ENCODE peak calls at places on chromosomes 2 and 18, in ten cellular contexts. P, D, Z, Y, I, V, F, Q, N and X are unnamed samples.

GRCh38 chr18:5890606-5891360 is 4.5 kb downstream of the TMEM200C start:
- DNase-seq in I (no peak), F (no peak), N (peak), Q (no peak), V (no peak), P (peak), Y (no peak), D (no peak), Z (no peak), X (peak)

GRCh38 chr2:67797801-67798535 is 264.8 kb downstream of the C1D start:
- DNase-seq in Q (no peak), I (no peak), F (peak), V (peak), P (no peak), N (peak), Y (peak), D (peak), Z (no peak), X (peak)

GRCh38 chr2:238513346-238513745 is 86.6 kb downstream of the ASB1 start:
- DNase-seq in F (peak), D (peak), P (peak), Q (peak), N (peak), Z (peak), I (no peak), V (peak), Y (peak), X (peak)

GRCh38 chr18:58041633-58042032 is 2.4 kb upstream of the NEDD4L start:
- DNase-seq in Q (no peak), Y (peak), D (no peak), V (no peak), I (no peak), F (peak), P (no peak), N (no peak), Z (peak), X (no peak)

GRCh38 chr2:151560289-151560688 is 150.6 kb downstream of the RIF1 start:
- DNase-seq in Q (peak), N (no peak), Y (peak), D (peak), V (peak), I (no peak), P (peak), Z (no peak), F (peak), X (peak)

GRCh38 chr18:4106407-4107033 is 348.6 kb downstream of the DLGAP1 start:
- DNase-seq in I (no peak), F (peak), D (peak), Z (peak), Q (peak), Y (peak), P (peak), N (peak), V (peak), X (peak)

GRCh38 chr2:174673876-174674275 is 76.3 kb upstream of the WIPF1 start:
- DNase-seq in N (no peak), P (no peak), V (no peak), Y (no peak), F (peak), I (no peak), D (peak), Z (no peak), Q (no peak), X (no peak)

GRCh38 chr2:168180483-168180882 is 66.9 kb downstream of the STK39 start:
- DNase-seq in V (no peak), Z (no peak), Q (no peak), I (no peak), D (no peak), Y (no peak), N (no peak), F (no peak), P (no peak), X (no peak)

GRCh38 chr2:39033980-39034379 is 86.9 kb downstream of the SOS1 start:
- DNase-seq in F (peak), D (peak), I (no peak), V (no peak), Z (no peak), Q (no peak), N (no peak), P (no peak), Y (peak), X (peak)

GRCh38 chr18:901769-902168 is 2.9 kb upstream of the ADCYAP1 start:
- DNase-seq in Z (no peak), P (no peak), D (no peak), F (no peak), V (no peak), N (no peak), Q (no peak), Y (no peak), I (no peak), X (no peak)

GRCh38 chr18:904135-905090 is at the start of gene ADCYAP1:
- DNase-seq in Z (no peak), I (no peak), D (no peak), N (peak), P (peak), V (no peak), Q (no peak), F (peak), Y (no peak), X (peak)

GRCh38 chr18:905307-905947 is 756 bp downstream of the ADCYAP1 start:
- DNase-seq in F (no peak), N (peak), I (no peak), Y (no peak), Z (no peak), P (peak), Q (no peak), D (no peak), V (no peak), X (no peak)

GRCh38 chr18:903703-904102 is 968 bp upstream of the ADCYAP1 start:
- DNase-seq in V (peak), I (no peak), Q (peak), F (peak), N (peak), P (no peak), Z (peak), Y (peak), D (peak), X (peak)

GRCh38 chr18:902179-902718 is 2.4 kb upstream of the ADCYAP1 start:
- DNase-seq in P (no peak), Q (no peak), V (no peak), I (no peak), N (peak), D (no peak), Y (no peak), Z (peak), F (peak), X (no peak)
- TF ChIP-seq CTCF in P (no peak), Q (peak), V (peak), I (no peak), N (peak), D (no peak), Y (no peak), Z (no peak), F (peak), X (no peak)

DNA sequence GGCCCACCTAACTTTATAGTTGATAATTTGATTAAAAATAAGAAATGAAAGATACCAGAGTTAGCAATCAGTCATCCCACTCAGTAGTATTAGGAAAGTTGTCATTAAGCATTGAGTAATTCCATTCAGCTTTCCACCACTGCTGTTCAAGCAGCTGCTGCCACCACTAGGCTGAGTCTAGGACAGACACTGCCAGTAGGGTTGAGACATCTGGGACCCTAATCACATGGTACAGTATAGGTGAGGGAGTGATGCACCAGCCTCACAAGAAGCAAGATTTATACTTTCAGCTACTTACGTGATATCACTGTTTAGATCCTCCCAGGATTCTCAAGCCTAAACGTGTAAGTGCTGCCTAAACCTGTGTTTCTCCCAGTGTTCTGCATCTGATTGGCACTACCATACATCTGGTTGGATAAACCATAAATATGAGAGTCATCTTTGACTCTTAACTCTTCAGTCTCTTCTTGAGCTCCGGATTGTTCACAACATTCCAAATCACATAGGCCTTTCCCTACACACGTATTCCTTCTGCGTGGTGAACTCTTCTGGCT is 3.2 kb downstream of the UBXN4 start:
- DNase-seq in I (no peak), N (peak), Y (peak), P (peak), Q (no peak), V (peak), Z (peak), D (peak), F (no peak), X (peak)
- TF ChIP-seq CTCF in I (no peak), N (peak), Y (peak), P (peak), Q (peak), V (peak), Z (peak), D (no peak), F (no peak), X (peak)

DNA sequence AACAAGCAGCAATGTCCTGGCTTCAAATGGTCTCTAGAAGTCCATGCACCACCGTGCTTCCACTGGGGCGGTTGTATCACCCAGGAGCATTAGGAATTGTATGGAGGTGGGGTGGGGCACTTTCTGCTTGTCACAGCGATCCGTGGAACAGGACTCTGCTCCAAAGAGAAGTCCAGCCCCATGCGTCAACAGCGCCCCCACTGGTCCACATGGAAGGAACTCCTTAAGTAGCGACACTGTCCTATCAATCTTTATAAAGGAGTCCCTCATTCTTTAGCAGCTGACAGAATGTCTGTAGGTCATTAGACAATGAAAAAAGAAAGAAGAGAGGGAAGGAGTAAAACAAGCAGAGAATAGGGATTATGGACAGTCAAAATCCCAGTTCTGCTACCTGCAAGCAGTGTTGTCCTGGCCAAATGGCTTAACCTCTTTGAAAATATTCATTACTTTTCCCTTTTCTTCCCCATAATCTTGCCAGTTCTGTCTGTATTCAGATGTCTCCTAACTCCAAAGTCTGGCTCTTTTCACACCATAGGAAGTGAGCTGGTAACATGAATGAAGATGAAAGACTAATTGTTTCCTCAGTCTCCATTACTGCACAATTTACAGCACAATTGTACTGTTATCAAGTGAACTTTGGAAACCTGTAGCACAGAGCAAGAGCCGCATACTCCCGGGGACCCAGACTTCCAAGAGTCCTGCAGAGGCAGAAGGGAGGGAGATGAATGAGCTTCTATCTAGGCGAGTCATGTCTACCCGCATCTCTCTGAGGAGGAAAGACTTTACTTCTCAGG is 9.9 kb downstream of the NFE2L2 start:
- DNase-seq in Y (no peak), Z (peak), V (peak), Q (no peak), N (peak), I (no peak), P (peak), D (peak), F (peak), X (no peak)
- TF ChIP-seq CTCF in Y (peak), Z (peak), V (peak), Q (peak), N (peak), I (no peak), P (peak), D (peak), F (peak), X (peak)

DNA sequence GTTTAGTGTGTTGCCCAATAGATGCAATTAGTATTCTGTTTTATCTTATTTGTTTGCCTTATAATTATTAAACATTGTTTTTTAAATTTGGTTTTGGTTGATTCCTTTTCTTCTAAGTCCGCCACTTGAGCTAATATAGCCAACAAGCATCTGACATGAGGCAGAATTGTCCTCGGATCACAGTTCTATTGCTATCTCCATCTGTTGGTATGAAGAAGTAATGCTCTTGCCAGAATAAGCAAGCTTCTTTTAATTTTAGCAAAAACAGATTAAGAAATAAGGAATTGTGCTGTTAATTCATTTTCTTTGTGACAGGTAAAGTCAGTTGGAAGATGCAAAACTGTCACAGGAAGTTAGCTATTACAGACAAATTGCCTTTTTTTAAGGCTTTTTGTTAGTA is 54.3 kb downstream of the R3HDM1 start:
- DNase-seq in N (no peak), F (peak), D (peak), Y (no peak), Z (peak), Q (no peak), V (no peak), I (no peak), P (no peak), X (no peak)
- TF ChIP-seq CTCF in N (peak), F (peak), D (peak), Y (no peak), Z (no peak), Q (no peak), V (peak), I (no peak), P (peak), X (peak)

DNA sequence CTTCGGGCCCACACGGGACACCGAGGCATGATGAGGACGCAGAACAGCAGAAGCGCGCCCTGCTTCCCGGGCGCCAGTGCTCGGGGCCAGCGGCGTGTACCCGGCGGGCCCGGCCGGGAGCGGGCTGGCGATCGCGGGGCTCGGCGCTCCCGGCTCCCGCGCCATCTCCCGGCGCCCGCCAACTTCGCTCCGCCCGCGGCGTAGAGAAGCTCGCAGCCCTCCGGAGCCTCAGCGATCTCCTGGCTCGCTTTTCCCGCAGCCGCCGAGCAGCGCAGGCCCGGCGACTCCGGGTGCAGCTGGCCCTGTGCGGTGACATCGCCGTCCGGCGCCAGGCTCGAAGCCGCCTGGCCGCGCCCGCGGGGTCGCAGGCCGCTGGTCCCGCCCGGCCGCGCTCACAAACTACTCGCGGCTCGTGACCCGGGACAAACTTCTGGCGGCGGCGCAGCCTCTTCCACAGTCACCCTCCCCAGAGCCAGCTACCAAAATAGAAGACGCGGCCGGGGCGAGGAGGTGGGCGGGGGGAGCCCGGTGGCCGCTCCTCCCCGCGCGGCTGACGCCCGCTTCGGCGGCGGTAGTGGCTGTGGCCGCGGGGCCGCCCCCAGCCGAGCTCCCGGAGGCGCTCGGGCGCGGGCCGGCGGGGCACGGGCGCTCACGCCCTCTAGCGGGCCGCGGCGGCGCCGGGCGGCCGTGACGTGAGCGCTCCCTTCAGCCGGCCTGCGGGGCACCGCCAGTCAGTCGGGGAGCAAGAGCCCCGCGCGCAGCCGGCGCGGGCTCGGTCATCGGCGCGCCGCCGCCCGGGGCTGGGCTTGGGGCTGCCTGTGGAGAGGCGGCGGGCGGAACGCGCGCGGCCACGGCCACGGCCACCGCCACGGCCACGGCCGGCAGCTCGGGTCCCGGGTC is at the start of gene PTPRM:
- DNase-seq in F (peak), I (peak), V (peak), Z (peak), D (peak), Q (no peak), P (peak), Y (peak), N (peak), X (peak)
- TF ChIP-seq CTCF in F (peak), I (no peak), V (peak), Z (no peak), D (peak), Q (no peak), P (no peak), Y (peak), N (no peak), X (no peak)

DNA sequence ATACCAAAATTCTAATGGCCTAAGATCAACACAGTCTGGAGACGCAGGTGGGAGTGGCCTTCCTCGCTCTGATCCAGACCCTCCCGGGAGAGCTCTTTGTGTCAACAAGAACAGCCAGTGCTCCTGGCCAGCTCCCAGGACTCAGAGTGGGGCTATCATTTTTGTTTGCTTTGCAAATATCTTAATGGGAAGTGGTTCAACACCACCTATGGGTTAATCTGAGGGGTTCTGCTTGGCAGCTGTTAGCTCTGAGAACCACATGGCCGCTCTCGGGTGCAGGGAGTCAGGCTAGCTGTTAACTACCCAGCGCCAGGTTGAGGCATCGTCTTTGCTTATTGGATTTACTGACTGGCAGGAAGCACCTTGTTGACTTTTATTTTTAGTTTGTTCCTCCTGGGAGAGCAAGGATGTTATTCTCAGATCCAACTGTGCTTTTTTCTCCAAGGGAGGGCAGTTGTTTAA is 184.8 kb upstream of the SP5 start:
- DNase-seq in I (peak), V (peak), Z (no peak), Y (peak), F (peak), D (peak), N (peak), P (peak), Q (no peak), X (peak)
- TF ChIP-seq CTCF in I (no peak), V (no peak), Z (no peak), Y (no peak), F (no peak), D (no peak), N (no peak), P (no peak), Q (no peak), X (no peak)

DNA sequence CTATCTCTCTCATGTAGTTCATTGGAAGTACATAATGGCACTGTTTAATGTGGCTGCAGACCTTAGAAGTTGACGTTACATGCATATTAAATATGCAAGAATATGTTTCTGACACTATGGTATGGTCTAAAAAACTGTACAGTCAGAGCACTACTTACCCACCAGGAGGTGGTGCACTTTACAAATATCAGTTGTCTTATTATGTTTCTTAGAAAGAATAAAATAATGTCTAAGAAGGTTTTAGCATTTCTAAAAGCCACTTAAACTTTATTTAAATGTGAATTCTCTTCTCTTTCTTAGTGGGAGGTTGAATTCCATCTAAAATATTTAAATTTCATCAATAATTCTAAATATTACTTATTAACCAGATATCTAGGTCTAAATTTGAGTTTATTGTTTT is 4.3 kb downstream of the TMEFF2 start:
- DNase-seq in Z (peak), I (no peak), Q (no peak), N (no peak), F (peak), V (peak), D (peak), Y (peak), P (peak), X (peak)
- TF ChIP-seq CTCF in Z (peak), I (no peak), Q (peak), N (peak), F (peak), V (peak), D (peak), Y (peak), P (peak), X (peak)

GRCh38 chr2:188524519-188525113 is 232.9 kb downstream of the GULP1 start:
- DNase-seq in Y (peak), Z (peak), V (peak), N (peak), D (peak), F (peak), Q (peak), I (no peak), P (peak), X (peak)
- TF ChIP-seq CTCF in Y (peak), Z (peak), V (peak), N (peak), D (peak), F (peak), Q (peak), I (peak), P (peak), X (peak)

GRCh38 chr2:208033701-208034502 is 8.6 kb upstream of the PLEKHM3 start:
- DNase-seq in Y (peak), N (peak), D (peak), Z (peak), F (peak), Q (no peak), P (no peak), V (no peak), I (no peak), X (peak)
- TF ChIP-seq CTCF in Y (peak), N (peak), D (peak), Z (no peak), F (peak), Q (peak), P (peak), V (peak), I (no peak), X (peak)

GRCh38 chr2:64922482-64923384 is 66.5 kb upstream of the SLC1A4 start:
- DNase-seq in V (no peak), I (no peak), Y (no peak), Q (no peak), Z (peak), N (peak), P (no peak), F (no peak), D (no peak), X (no peak)
- TF ChIP-seq CTCF in V (no peak), I (no peak), Y (no peak), Q (no peak), Z (no peak), N (peak), P (no peak), F (no peak), D (no peak), X (no peak)